ENCODE peak calls at places on chromosomes 7 and 10, in six cellular contexts. J is NB4, U is mammary epithelial cell, G is OCI-LY7, P is mucosa of descending colon, S is heart right ventricle. D is an unnamed sample.
A peak's percentile ranks its signal among the peaks of the same experiment; 100 is the strongest.

GRCh38 chr7:135177021-135177696 is 6.7 kb upstream of the CYREN start:
- DNase-seq in J (no peak), U (peak; percentile 96), G (no peak), P (no peak), S (no peak), D (peak; percentile 97)

GRCh38 chr7:111561659-111561908 is 708 bp downstream of the IMMP2L start:
- DNase-seq in J (no peak), U (no peak), G (no peak), P (no peak), S (no peak), D (no peak)

GRCh38 chr10:132209130-132209529 is 22.4 kb downstream of the DPYSL4 start:
- DNase-seq in J (no peak), U (no peak), G (no peak), P (no peak), S (no peak), D (no peak)

GRCh38 chr10:123577921-123578461 is 88.2 kb upstream of the GPR26 start:
- DNase-seq in J (no peak), U (no peak), G (no peak), P (no peak), S (no peak), D (no peak)

GRCh38 chr7:99196536-99197288 is 11.2 kb downstream of the KPNA7 start:
- DNase-seq in J (peak; percentile 60), U (peak; percentile 69), G (no peak), P (no peak), S (no peak), D (no peak)

GRCh38 chr7:80027616-80028173 is 106.9 kb upstream of the GNAI1 start:
- DNase-seq in J (no peak), U (peak; percentile 25), G (no peak), P (no peak), S (no peak), D (no peak)

GRCh38 chr7:91503934-91504575 is 239.8 kb downstream of the FZD1 start:
- DNase-seq in J (no peak), U (no peak), G (no peak), P (no peak), S (no peak), D (no peak)

GRCh38 chr7:87223666-87224065 is 4.1 kb upstream of the TMEM243 start:
- DNase-seq in J (no peak), U (peak; percentile 62), G (no peak), P (no peak), S (no peak), D (no peak)

GRCh38 chr7:49660170-49660783 is 113.2 kb upstream of the VWC2 start:
- DNase-seq in J (no peak), U (no peak), G (no peak), P (no peak), S (no peak), D (no peak)

GRCh38 chr10:29648983-29649268 is 14.2 kb upstream of the SVIL start:
- DNase-seq in J (no peak), U (no peak), G (no peak), P (no peak), S (no peak), D (no peak)

GRCh38 chr10:104121485-104122272 is at the start of gene SFR1:
- DNase-seq in J (peak; percentile 100), U (peak; percentile 99), G (peak; percentile 99), P (peak; percentile 100), S (peak; percentile 98), D (peak; percentile 99)

GRCh38 chr10:22911889-22912762 is 15.7 kb upstream of the ARMC3 start:
- DNase-seq in J (no peak), U (no peak), G (no peak), P (no peak), S (peak; percentile 6), D (no peak)

GRCh38 chr10:114634607-114634974 is 23.5 kb downstream of the ABLIM1 start:
- DNase-seq in J (no peak), U (peak; percentile 78), G (no peak), P (no peak), S (peak; percentile 79), D (peak; percentile 100)

GRCh38 chr10:110137142-110137545 is 70.3 kb upstream of the MXI1 start:
- DNase-seq in J (peak; percentile 91), U (peak; percentile 61), G (peak; percentile 83), P (no peak), S (peak; percentile 32), D (peak; percentile 92)

GRCh38 chr10:70752571-70752970 is 32.6 kb downstream of the TBATA start:
- DNase-seq in J (no peak), U (no peak), G (no peak), P (peak; percentile 9), S (no peak), D (no peak)

GRCh38 chr7:91089382-91089963 is 174.8 kb upstream of the FZD1 start:
- DNase-seq in J (peak; percentile 58), U (peak; percentile 21), G (peak; percentile 45), P (no peak), S (no peak), D (peak; percentile 65)

GRCh38 chr7:94297397-94297838 is 97.3 kb upstream of the COL1A2 start:
- DNase-seq in J (no peak), U (peak; percentile 81), G (no peak), P (peak; percentile 27), S (peak; percentile 50), D (peak; percentile 25)

GRCh38 chr10:82071231-82071630 is 196.2 kb downstream of the NRG3 start:
- DNase-seq in J (no peak), U (no peak), G (no peak), P (no peak), S (no peak), D (no peak)

GRCh38 chr10:18647151-18647550 is 4.2 kb downstream of the NSUN6 start:
- DNase-seq in J (no peak), U (no peak), G (no peak), P (no peak), S (no peak), D (no peak)

GRCh38 chr7:5266148-5267028 is 16.4 kb upstream of the SLC29A4 start:
- DNase-seq in J (peak; percentile 42), U (no peak), G (no peak), P (no peak), S (no peak), D (no peak)

D was measured in trophoblast cell.